ENCODE peak calls at places on chromosomes 3 and 15, in nine cellular contexts. O is neural progenitor cell, K is bronchial epithelial cell, J is foreskin fibroblast, W is A549, E is GM23338, D is suprapubic skin, X is breast epithelium, C is mammary epithelial cell. Z is an unnamed sample.

GRCh38 chr3:142105991-142106390 is 43.4 kb downstream of the TFDP2 start:
- DNase-seq in J (no peak), K (no peak), C (no peak), W (no peak), D (no peak), O (no peak), E (no peak), X (no peak), Z (no peak)

GRCh38 chr3:85312326-85312725 is 353.5 kb downstream of the CADM2 start:
- DNase-seq in C (no peak), O (no peak), X (no peak), J (peak), D (no peak), E (no peak), W (no peak), K (peak), Z (no peak)

GRCh38 chr3:138329127-138329983 is at the start of gene NME9:
- DNase-seq in D (peak), W (peak), C (peak), O (peak), X (peak), K (peak), J (peak), E (peak), Z (no peak)

GRCh38 chr15:31149987-31150386 is 48.5 kb upstream of the TRPM1 start:
- DNase-seq in K (no peak), E (no peak), D (no peak), C (no peak), X (no peak), J (no peak), W (no peak), O (no peak), Z (no peak)

GRCh38 chr15:39624806-39625205 is 43.9 kb downstream of the THBS1 start:
- DNase-seq in E (no peak), J (peak), K (peak), W (no peak), X (peak), C (peak), D (no peak), O (no peak), Z (peak)

GRCh38 chr15:77691607-77692006 is 58.9 kb upstream of the LINGO1 start:
- DNase-seq in X (no peak), J (no peak), E (no peak), D (no peak), O (no peak), C (no peak), W (no peak), K (no peak), Z (no peak)

GRCh38 chr3:175443682-175444081 is 584.5 kb downstream of the NAALADL2 start:
- DNase-seq in D (no peak), K (no peak), E (no peak), W (no peak), X (no peak), J (no peak), O (no peak), C (no peak), Z (no peak)

GRCh38 chr3:122810706-122811105 is 15.8 kb downstream of the SLC49A4 start:
- DNase-seq in D (no peak), K (peak), W (no peak), O (no peak), E (no peak), J (no peak), X (no peak), C (no peak), Z (no peak)

GRCh38 chr15:24956131-24956838 is 1.5 kb downstream of the SNRPN start:
- DNase-seq in E (peak), W (peak), O (peak), X (peak), J (peak), K (peak), D (peak), C (peak), Z (peak)

GRCh38 chr15:39358441-39359041 is 222.3 kb upstream of the THBS1 start:
- DNase-seq in K (peak), O (no peak), W (no peak), E (no peak), D (no peak), J (peak), C (peak), X (no peak), Z (no peak)

GRCh38 chr3:4071481-4072184 is 231.5 kb upstream of the SETMAR start:
- DNase-seq in W (no peak), D (no peak), E (peak), K (peak), J (no peak), O (peak), C (no peak), X (no peak), Z (no peak)

GRCh38 chr15:72503147-72503546 is 29.0 kb downstream of the ARIH1 start:
- DNase-seq in X (no peak), W (no peak), O (no peak), K (no peak), E (no peak), C (no peak), D (no peak), J (no peak), Z (no peak)

GRCh38 chr3:57081173-57081572 is 20.7 kb downstream of the SPATA12 start:
- DNase-seq in J (no peak), W (no peak), C (no peak), O (no peak), K (no peak), E (no peak), D (no peak), X (no peak), Z (no peak)

GRCh38 chr3:173513123-173513522 is 115.6 kb downstream of the NLGN1 start:
- DNase-seq in C (peak), E (no peak), D (no peak), X (no peak), J (no peak), W (no peak), K (peak), O (no peak), Z (no peak)

GRCh38 chr3:100354850-100355249 is 20.3 kb downstream of the NIT2 start:
- DNase-seq in J (no peak), O (no peak), X (no peak), E (no peak), K (no peak), W (no peak), D (no peak), C (no peak), Z (no peak)

GRCh38 chr15:26449296-26449695 is 323.6 kb downstream of the GABRB3 start:
- DNase-seq in C (peak), J (no peak), K (peak), X (no peak), O (no peak), W (no peak), E (peak), D (no peak), Z (no peak)

GRCh38 chr3:58084788-58085543 is 76.7 kb downstream of the FLNB start:
- DNase-seq in W (no peak), K (no peak), X (no peak), J (no peak), C (no peak), D (no peak), E (no peak), O (no peak), Z (no peak)

GRCh38 chr15:61003683-61004299 is 225.3 kb downstream of the RORA start:
- DNase-seq in X (no peak), W (no peak), O (peak), J (peak), C (no peak), D (no peak), K (no peak), E (peak), Z (no peak)

GRCh38 chr3:65907232-65908130 is 131.2 kb downstream of the MAGI1 start:
- DNase-seq in C (no peak), E (peak), W (no peak), O (peak), D (no peak), X (no peak), K (no peak), J (no peak), Z (no peak)

GRCh38 chr3:12556243-12556722 is 604 bp upstream of the MKRN2 start:
- DNase-seq in J (no peak), O (no peak), W (no peak), D (no peak), E (no peak), K (no peak), X (no peak), C (no peak), Z (no peak)

GRCh38 chr3:134617608-134618472 is 33.0 kb downstream of the KY start:
- DNase-seq in E (no peak), J (no peak), K (no peak), D (no peak), C (no peak), X (no peak), W (no peak), O (no peak), Z (no peak)

GRCh38 chr15:75551076-75551475 is 28.0 kb downstream of the PTPN9 start:
- DNase-seq in C (no peak), J (no peak), W (no peak), X (no peak), K (no peak), D (no peak), O (no peak), E (no peak), Z (no peak)

GRCh38 chr15:75884041-75884440 is 19.6 kb upstream of the FBXO22 start:
- DNase-seq in C (peak), K (no peak), J (peak), E (no peak), X (no peak), D (no peak), W (no peak), O (no peak), Z (no peak)

GRCh38 chr3:73768594-73769308 is 144.0 kb upstream of the PDZRN3 start:
- DNase-seq in O (no peak), X (no peak), W (no peak), E (peak), D (no peak), C (no peak), K (no peak), J (peak), Z (no peak)

GRCh38 chr3:161343986-161344385 is 27.3 kb downstream of the SPTSSB start:
- DNase-seq in D (no peak), J (peak), W (no peak), O (no peak), E (no peak), C (no peak), X (no peak), K (no peak), Z (no peak)

GRCh38 chr3:33019981-33020380 is 68.5 kb downstream of the CCR4 start:
- DNase-seq in E (no peak), W (no peak), J (no peak), X (no peak), K (no peak), O (no peak), C (no peak), D (no peak), Z (no peak)

DNA sequence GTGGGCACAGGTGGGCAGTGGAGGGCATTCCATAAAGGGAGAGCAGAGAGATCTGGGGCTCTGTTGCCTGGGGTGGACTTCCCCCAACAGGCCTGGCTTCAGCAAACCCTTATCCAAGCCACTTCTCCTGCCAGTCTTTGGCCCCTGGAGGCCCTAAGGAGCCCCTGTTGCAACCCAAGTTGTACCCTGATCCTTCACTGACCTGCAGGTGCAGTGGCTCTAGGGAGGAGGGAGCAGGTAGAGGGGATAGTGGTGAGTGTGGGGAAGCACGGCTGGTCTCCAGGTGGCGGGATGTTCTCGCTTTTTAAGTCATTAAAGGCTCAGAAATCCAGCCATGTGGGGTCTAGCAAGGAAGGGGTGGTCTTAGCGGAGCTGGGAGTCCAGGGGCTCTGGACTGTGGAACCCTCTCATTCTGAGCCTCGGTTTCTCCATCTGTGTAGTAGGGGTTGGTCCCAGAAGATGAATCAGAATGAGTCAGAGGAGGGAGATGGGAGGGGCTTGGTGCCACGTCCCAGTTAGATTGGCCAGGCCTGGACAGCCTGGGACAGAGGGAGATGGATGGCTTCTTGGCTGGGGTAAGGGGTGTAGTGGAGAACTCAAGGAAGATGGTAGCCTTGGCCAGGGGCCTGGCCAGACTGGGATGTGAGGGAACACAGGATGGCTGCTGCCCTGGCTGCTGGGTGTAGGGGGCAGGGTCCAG is 2.6 kb downstream of the ZBTB47 start:
- DNase-seq in C (peak), O (no peak), W (no peak), J (peak), K (peak), E (peak), D (no peak), X (no peak), Z (no peak)
- TF ChIP-seq CTCF in C (no peak), O (no peak), W (no peak), J (no peak), K (no peak), E (no peak), D (no peak), X (no peak), Z (no peak)

GRCh38 chr3:180332608-180333007 is 269.4 kb upstream of the TTC14 start:
- DNase-seq in D (no peak), K (no peak), J (no peak), W (no peak), O (no peak), E (no peak), C (no peak), X (no peak), Z (no peak)

GRCh38 chr3:180329187-180329586 is 272.8 kb upstream of the TTC14 start:
- DNase-seq in E (peak), J (no peak), D (no peak), X (no peak), K (no peak), C (no peak), W (no peak), O (no peak), Z (no peak)

GRCh38 chr3:180325958-180326357 is 276.0 kb upstream of the TTC14 start:
- DNase-seq in J (no peak), C (no peak), W (no peak), X (no peak), D (no peak), E (no peak), O (no peak), K (no peak), Z (no peak)

GRCh38 chr3:180329847-180330246 is 272.1 kb upstream of the TTC14 start:
- DNase-seq in X (no peak), W (no peak), C (no peak), E (no peak), J (no peak), D (no peak), O (no peak), K (peak), Z (no peak)

GRCh38 chr3:180330440-180330839 is 271.5 kb upstream of the TTC14 start:
- DNase-seq in J (no peak), O (no peak), D (no peak), E (no peak), X (no peak), C (no peak), W (no peak), K (no peak), Z (no peak)
- H3K4me3 ChIP-seq in J (no peak), O (no peak), D (no peak), E (no peak), X (no peak), C (no peak), W (no peak), K (no peak), Z (no peak)

GRCh38 chr3:9250236-9250635 is 790 bp upstream of the SRGAP3 start:
- DNase-seq in E (peak), C (no peak), D (no peak), K (no peak), W (no peak), O (peak), J (no peak), X (no peak), Z (no peak)
- TF ChIP-seq CTCF in E (peak), C (peak), D (no peak), K (peak), W (peak), O (peak), J (no peak), X (no peak), Z (no peak)

DNA sequence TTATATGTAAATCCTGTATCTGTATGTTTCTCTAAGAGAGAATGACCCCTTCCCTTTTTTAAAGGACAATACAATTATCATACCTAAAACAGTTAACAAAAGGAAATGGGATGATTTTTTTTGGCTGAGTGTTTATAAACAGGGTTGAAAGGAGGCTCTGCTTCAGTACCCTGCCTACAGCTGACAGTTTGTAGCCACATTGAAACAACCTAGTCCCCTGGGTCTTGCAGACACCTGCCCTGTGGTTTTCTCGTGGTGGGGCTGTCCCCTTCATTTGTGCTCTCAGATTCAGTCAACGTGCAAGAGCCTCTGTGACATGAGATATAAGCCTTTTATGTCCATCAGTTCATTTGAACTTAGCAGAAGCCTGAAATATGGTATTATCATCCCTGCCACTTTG is 2.3 kb upstream of the HMCES start:
- DNase-seq in E (no peak), W (no peak), D (no peak), X (no peak), O (no peak), J (no peak), K (no peak), C (no peak), Z (no peak)
- H3K4me3 ChIP-seq in E (no peak), W (no peak), D (no peak), X (no peak), O (no peak), J (no peak), K (no peak), C (no peak), Z (no peak)

GRCh38 chr3:23183114-23183513 is 20.0 kb upstream of the UBE2E2 start:
- DNase-seq in K (no peak), X (no peak), J (no peak), W (no peak), O (no peak), E (no peak), C (no peak), D (no peak), Z (no peak)

GRCh38 chr3:23189183-23189582 is 13.9 kb upstream of the UBE2E2 start:
- DNase-seq in E (no peak), D (no peak), O (no peak), C (no peak), W (no peak), K (no peak), X (no peak), J (no peak), Z (no peak)

GRCh38 chr3:23183731-23184130 is 19.4 kb upstream of the UBE2E2 start:
- DNase-seq in O (peak), J (peak), X (no peak), K (peak), W (peak), C (peak), D (no peak), E (peak), Z (peak)
- TF ChIP-seq CTCF in O (peak), J (peak), X (peak), K (peak), W (peak), C (peak), D (no peak), E (peak), Z (peak)

DNA sequence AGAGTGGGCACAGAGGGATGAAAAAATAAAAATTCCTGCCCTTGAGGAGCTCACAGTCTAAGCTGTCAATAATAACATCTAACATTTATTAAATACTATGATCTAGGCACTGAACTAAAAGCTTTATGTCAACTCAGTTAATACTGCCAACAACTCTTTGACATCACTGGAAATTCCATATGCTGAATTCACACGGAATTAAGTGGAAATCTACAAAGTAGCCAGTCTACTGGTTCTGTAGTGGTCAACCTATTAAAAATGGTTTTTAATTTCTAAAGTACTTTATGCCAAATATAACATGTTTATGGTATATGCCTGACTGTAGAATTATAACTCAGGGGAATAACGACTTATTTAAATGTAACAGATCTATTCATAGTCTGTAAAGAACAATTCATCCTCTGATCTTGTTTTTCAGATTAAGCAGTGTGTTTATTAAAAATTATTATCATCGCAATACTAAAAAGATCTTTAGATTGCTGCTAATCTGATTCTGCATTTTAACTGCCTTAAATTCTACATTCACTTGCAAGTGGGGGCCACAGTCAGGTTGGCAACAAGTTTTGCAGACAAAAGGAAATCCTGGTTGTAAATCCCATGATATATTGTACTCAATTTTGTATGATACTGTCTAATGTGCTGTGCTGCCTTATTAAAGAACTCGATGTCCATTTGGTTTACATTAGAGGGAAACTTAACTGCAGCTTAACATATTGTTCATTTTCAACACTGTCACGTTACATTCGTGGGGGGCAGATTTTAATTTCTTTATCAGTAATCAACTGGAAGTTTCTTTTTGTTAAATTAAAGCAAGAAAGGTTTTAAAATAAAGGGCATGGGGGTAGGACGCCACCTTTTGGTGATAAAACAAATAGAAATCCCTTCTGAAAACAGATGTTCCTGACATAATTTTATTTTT is 2.6 kb upstream of the FOXP1 start:
- DNase-seq in W (no peak), E (peak), D (no peak), K (peak), C (no peak), J (peak), O (peak), X (no peak), Z (no peak)
- H3K4me3 ChIP-seq in W (no peak), E (no peak), D (no peak), K (no peak), C (no peak), J (no peak), O (no peak), X (no peak), Z (no peak)

GRCh38 chr3:107543666-107544065 is 20.9 kb downstream of the BBX start:
- DNase-seq in D (no peak), E (peak), O (peak), X (no peak), J (peak), C (no peak), W (no peak), K (peak), Z (no peak)
- TF ChIP-seq CTCF in D (no peak), E (peak), O (peak), X (no peak), J (peak), C (peak), W (peak), K (no peak), Z (no peak)

GRCh38 chr15:88618686-88619085 is 2.5 kb upstream of the AEN start:
- DNase-seq in X (no peak), O (no peak), E (no peak), C (no peak), D (no peak), J (no peak), K (no peak), W (no peak), Z (no peak)
- H3K4me3 ChIP-seq in X (no peak), O (no peak), E (no peak), C (no peak), D (no peak), J (no peak), K (no peak), W (no peak), Z (no peak)

Z was measured in HFF-Myc.